ENCODE peak calls at places on chromosome 9, in eight cellular contexts. One of them, this sample, is unnamed.

GRCh38 chr9:98529841-98530240 is 178.9 kb downstream of the GABBR2 start:
- DNase-seq in GM23248: no peak
- DNase-seq in neural progenitor cell: no peak
- DNase-seq in SK-N-SH: no peak
- DNase-seq in MM.1S: no peak
- DNase-seq in HCT116: no peak
- DNase-seq in OCI-LY7: no peak
- DNase-seq in PC-3: no peak
- DNase-seq in this sample: no peak

GRCh38 chr9:94912700-94913249 is 186.3 kb downstream of the AOPEP start:
- DNase-seq in neural progenitor cell: peak; percentile 27
- DNase-seq in PC-3: peak; percentile 94
- DNase-seq in MM.1S: no peak
- DNase-seq in GM23248: peak; percentile 89
- DNase-seq in HCT116: peak; percentile 78
- DNase-seq in OCI-LY7: no peak
- DNase-seq in SK-N-SH: no peak
- DNase-seq in this sample: no peak

GRCh38 chr9:125343518-125344284 is 82.1 kb downstream of the GAPVD1 start:
- DNase-seq in GM23248: peak; percentile 61
- DNase-seq in HCT116: no peak
- DNase-seq in OCI-LY7: no peak
- DNase-seq in SK-N-SH: no peak
- DNase-seq in neural progenitor cell: peak; percentile 89
- DNase-seq in PC-3: peak; percentile 56
- DNase-seq in MM.1S: no peak
- DNase-seq in this sample: peak; percentile 25

GRCh38 chr9:35335164-35335563 is 154.7 kb upstream of the RUSC2 start:
- DNase-seq in SK-N-SH: no peak
- DNase-seq in HCT116: no peak
- DNase-seq in OCI-LY7: no peak
- DNase-seq in neural progenitor cell: no peak
- DNase-seq in PC-3: peak; percentile 25
- DNase-seq in MM.1S: no peak
- DNase-seq in GM23248: peak; percentile 43
- DNase-seq in this sample: no peak

GRCh38 chr9:124835026-124835501 is 18.2 kb upstream of the WDR38 start:
- DNase-seq in PC-3: peak; percentile 81
- DNase-seq in HCT116: no peak
- DNase-seq in neural progenitor cell: no peak
- DNase-seq in MM.1S: no peak
- DNase-seq in OCI-LY7: no peak
- DNase-seq in GM23248: peak; percentile 63
- DNase-seq in SK-N-SH: peak; percentile 91
- DNase-seq in this sample: peak; percentile 92

GRCh38 chr9:2838984-2839367 is 4.9 kb downstream of the PUM3 start:
- DNase-seq in SK-N-SH: no peak
- DNase-seq in neural progenitor cell: no peak
- DNase-seq in GM23248: no peak
- DNase-seq in OCI-LY7: no peak
- DNase-seq in PC-3: no peak
- DNase-seq in MM.1S: no peak
- DNase-seq in HCT116: no peak
- DNase-seq in this sample: no peak

GRCh38 chr9:124217839-124218437 is 39.8 kb upstream of the NEK6 start:
- DNase-seq in SK-N-SH: no peak
- DNase-seq in neural progenitor cell: no peak
- DNase-seq in MM.1S: peak; percentile 68
- DNase-seq in HCT116: no peak
- DNase-seq in GM23248: no peak
- DNase-seq in PC-3: no peak
- DNase-seq in OCI-LY7: no peak
- DNase-seq in this sample: no peak

GRCh38 chr9:79638806-79639205 is 67.0 kb downstream of the TLE4 start:
- DNase-seq in neural progenitor cell: no peak
- DNase-seq in MM.1S: no peak
- DNase-seq in SK-N-SH: no peak
- DNase-seq in OCI-LY7: no peak
- DNase-seq in HCT116: no peak
- DNase-seq in GM23248: no peak
- DNase-seq in PC-3: no peak
- DNase-seq in this sample: no peak

GRCh38 chr9:113602126-113603119 is 138.9 kb downstream of the RGS3 start:
- DNase-seq in GM23248: peak; percentile 94
- DNase-seq in PC-3: peak; percentile 22
- DNase-seq in OCI-LY7: peak; percentile 88
- DNase-seq in MM.1S: no peak
- DNase-seq in neural progenitor cell: peak; percentile 64
- DNase-seq in SK-N-SH: peak; percentile 57
- DNase-seq in HCT116: peak; percentile 53
- DNase-seq in this sample: peak; percentile 84

GRCh38 chr9:85056203-85056572 is 386.7 kb downstream of the NTRK2 start:
- DNase-seq in GM23248: no peak
- DNase-seq in neural progenitor cell: no peak
- DNase-seq in SK-N-SH: no peak
- DNase-seq in MM.1S: peak; percentile 64
- DNase-seq in PC-3: no peak
- DNase-seq in OCI-LY7: no peak
- DNase-seq in HCT116: no peak
- DNase-seq in this sample: no peak

GRCh38 chr9:76677481-76678055 is 86.7 kb upstream of the PCA3 start:
- DNase-seq in OCI-LY7: no peak
- DNase-seq in PC-3: no peak
- DNase-seq in MM.1S: no peak
- DNase-seq in GM23248: peak; percentile 17
- DNase-seq in neural progenitor cell: no peak
- DNase-seq in SK-N-SH: no peak
- DNase-seq in HCT116: no peak
- DNase-seq in this sample: no peak

GRCh38 chr9:110049699-110050450 is 158.1 kb downstream of the C9orf152 start:
- DNase-seq in HCT116: no peak
- DNase-seq in PC-3: peak; percentile 30
- DNase-seq in neural progenitor cell: peak; percentile 55
- DNase-seq in GM23248: peak; percentile 70
- DNase-seq in OCI-LY7: peak; percentile 54
- DNase-seq in MM.1S: peak; percentile 29
- DNase-seq in SK-N-SH: peak; percentile 65
- DNase-seq in this sample: peak; percentile 56

GRCh38 chr9:1184146-1184545 is 134.0 kb downstream of the DMRT2 start:
- DNase-seq in GM23248: no peak
- DNase-seq in neural progenitor cell: no peak
- DNase-seq in HCT116: no peak
- DNase-seq in OCI-LY7: no peak
- DNase-seq in PC-3: no peak
- DNase-seq in MM.1S: no peak
- DNase-seq in SK-N-SH: no peak
- DNase-seq in this sample: no peak
- TF ChIP-seq EZH2phosphoT487 in GM23248: no peak
- TF ChIP-seq EZH2phosphoT487 in neural progenitor cell: no peak
- TF ChIP-seq EZH2phosphoT487 in HCT116: no peak
- TF ChIP-seq EZH2phosphoT487 in OCI-LY7: no peak
- TF ChIP-seq EZH2phosphoT487 in PC-3: no peak
- TF ChIP-seq EZH2phosphoT487 in MM.1S: no peak
- TF ChIP-seq EZH2phosphoT487 in SK-N-SH: no peak
- TF ChIP-seq EZH2phosphoT487 in this sample: no peak

GRCh38 chr9:121876212-121876611 is 216.9 kb downstream of the TTLL11 start:
- DNase-seq in OCI-LY7: no peak
- DNase-seq in PC-3: no peak
- DNase-seq in HCT116: no peak
- DNase-seq in SK-N-SH: no peak
- DNase-seq in neural progenitor cell: no peak
- DNase-seq in MM.1S: no peak
- DNase-seq in GM23248: peak; percentile 30
- DNase-seq in this sample: no peak
- H3K9me3 ChIP-seq in OCI-LY7: no peaks in the 10 kb centered on the region
- H3K9me3 ChIP-seq in PC-3: no peaks in the 10 kb centered on the region
- H3K9me3 ChIP-seq in HCT116: no peaks in the 10 kb centered on the region
- H3K9me3 ChIP-seq in SK-N-SH: no peaks in the 10 kb centered on the region
- H3K9me3 ChIP-seq in neural progenitor cell: no peaks in the 10 kb centered on the region
- H3K9me3 ChIP-seq in MM.1S: no peaks in the 10 kb centered on the region
- H3K9me3 ChIP-seq in GM23248: no peaks in the 10 kb centered on the region
- H3K9me3 ChIP-seq in this sample: no peaks in the 10 kb centered on the region

DNA sequence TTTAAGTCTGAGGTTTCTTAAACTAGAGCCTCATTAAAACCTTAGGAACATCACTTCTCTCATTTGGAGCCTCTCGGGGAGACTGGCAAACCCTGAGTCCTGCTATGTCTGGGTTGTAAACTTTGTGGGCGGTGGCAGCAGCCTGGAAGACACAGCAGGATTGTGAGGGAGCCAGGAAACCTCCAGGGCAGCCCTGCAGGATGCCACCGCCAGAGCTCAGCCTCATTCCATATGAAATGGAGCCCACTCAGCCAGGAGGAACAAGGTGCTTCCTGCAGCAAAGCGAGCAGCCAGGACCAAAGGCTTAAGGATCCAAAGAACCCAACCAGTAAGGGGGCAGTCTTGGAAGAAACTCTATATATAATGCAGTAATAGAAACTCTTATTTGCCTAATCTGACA is 37.9 kb upstream of the IDNK start:
- DNase-seq in PC-3: no peak
- DNase-seq in HCT116: no peak
- DNase-seq in OCI-LY7: no peak
- DNase-seq in SK-N-SH: no peak
- DNase-seq in MM.1S: no peak
- DNase-seq in GM23248: no peak
- DNase-seq in neural progenitor cell: no peak
- DNase-seq in this sample: no peak
- TF ChIP-seq EZH2phosphoT487 in PC-3: no peak
- TF ChIP-seq EZH2phosphoT487 in HCT116: no peak
- TF ChIP-seq EZH2phosphoT487 in OCI-LY7: no peak
- TF ChIP-seq EZH2phosphoT487 in SK-N-SH: no peak
- TF ChIP-seq EZH2phosphoT487 in MM.1S: no peak
- TF ChIP-seq EZH2phosphoT487 in GM23248: no peak
- TF ChIP-seq EZH2phosphoT487 in neural progenitor cell: no peak
- TF ChIP-seq EZH2phosphoT487 in this sample: no peak

DNA sequence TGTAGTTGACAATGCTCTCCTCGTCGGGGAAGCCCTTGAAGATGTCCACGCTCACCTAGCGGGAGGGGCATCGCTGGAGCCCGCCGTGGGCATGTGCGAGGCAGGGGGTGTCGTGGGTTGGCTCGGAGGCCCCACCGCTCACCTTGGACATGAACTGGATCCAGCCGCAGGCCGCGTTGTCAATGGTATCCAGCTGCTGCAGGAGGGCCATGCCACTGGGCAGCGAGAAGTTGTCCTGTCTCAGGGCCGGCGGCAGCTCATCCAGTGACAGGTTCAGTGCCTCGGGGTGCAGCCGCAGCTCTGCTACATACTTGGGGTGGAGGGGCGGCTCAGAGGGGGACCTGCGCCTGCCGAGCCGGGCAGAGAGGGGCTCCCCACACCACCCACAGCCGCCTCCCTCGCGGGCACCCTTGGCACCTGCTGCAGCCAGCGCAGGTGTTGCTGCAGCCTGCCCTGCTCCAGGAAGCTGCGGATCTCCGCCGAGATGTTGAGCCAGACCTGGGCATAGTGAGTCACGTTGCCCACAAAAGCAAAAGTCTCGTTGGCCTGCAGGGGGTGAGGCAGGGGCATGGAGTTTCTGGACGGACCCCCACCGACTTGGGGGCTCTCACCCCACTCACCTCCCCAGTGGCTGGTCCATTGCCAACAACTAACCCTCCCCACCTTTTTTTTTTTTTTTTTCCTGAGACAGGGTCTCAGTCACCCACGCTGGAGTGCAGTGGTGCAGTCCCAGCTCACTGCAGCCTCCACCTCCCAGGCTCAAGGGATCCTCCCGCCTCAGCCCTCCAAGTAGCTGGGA is 9.1 kb downstream of the ABCA2 start:
- DNase-seq in PC-3: no peak
- DNase-seq in GM23248: no peak
- DNase-seq in SK-N-SH: no peak
- DNase-seq in HCT116: no peak
- DNase-seq in MM.1S: no peak
- DNase-seq in OCI-LY7: no peak
- DNase-seq in neural progenitor cell: no peak
- DNase-seq in this sample: no peak
- H3K9me3 ChIP-seq in PC-3: no peaks in the 10 kb centered on the region
- H3K9me3 ChIP-seq in GM23248: no peaks in the 10 kb centered on the region
- H3K9me3 ChIP-seq in SK-N-SH: no peaks in the 10 kb centered on the region
- H3K9me3 ChIP-seq in HCT116: no peaks in the 10 kb centered on the region
- H3K9me3 ChIP-seq in MM.1S: no peaks in the 10 kb centered on the region
- H3K9me3 ChIP-seq in OCI-LY7: no peaks in the 10 kb centered on the region
- H3K9me3 ChIP-seq in neural progenitor cell: no peaks in the 10 kb centered on the region
- H3K9me3 ChIP-seq in this sample: no peaks in the 10 kb centered on the region

DNA sequence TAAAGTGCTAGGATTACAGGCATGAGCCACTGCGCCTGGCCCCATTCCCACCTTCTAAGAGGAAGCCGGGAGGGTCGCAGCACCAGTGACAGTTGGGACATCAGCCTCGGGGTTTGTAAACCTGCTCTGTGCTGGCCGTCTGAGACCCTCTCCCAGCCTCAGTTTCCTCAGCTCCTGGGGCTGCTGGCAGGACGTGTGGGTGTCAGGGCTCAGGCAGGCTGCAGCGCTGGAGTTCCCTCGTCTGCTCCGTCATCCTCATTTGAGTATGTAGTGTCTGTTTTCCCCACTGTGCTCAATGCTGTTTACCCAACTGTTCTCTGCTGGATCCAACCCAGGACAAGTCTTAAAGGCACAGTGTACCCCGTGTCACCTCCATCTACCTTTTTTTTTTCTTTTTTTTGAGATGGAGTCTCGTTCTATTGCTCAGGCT is 2.0 kb upstream of the NINJ1 start:
- DNase-seq in MM.1S: no peak
- DNase-seq in HCT116: no peak
- DNase-seq in neural progenitor cell: no peak
- DNase-seq in SK-N-SH: no peak
- DNase-seq in GM23248: peak; percentile 71
- DNase-seq in OCI-LY7: no peak
- DNase-seq in PC-3: peak; percentile 32
- DNase-seq in this sample: no peak
- TF ChIP-seq EZH2phosphoT487 in MM.1S: no peak
- TF ChIP-seq EZH2phosphoT487 in HCT116: no peak
- TF ChIP-seq EZH2phosphoT487 in neural progenitor cell: no peak
- TF ChIP-seq EZH2phosphoT487 in SK-N-SH: no peak
- TF ChIP-seq EZH2phosphoT487 in GM23248: no peak
- TF ChIP-seq EZH2phosphoT487 in OCI-LY7: no peak
- TF ChIP-seq EZH2phosphoT487 in PC-3: no peak
- TF ChIP-seq EZH2phosphoT487 in this sample: no peak

This sample was measured in hepatocyte.